ENCODE peak calls at places on chromosomes 7 and 10, in five cellular contexts. O is astrocyte of the spinal cord, J is PC-3, E is MCF 10A, Q is H9. Y is an unnamed sample.

GRCh38 chr10:132364594-132364970 is 32.4 kb upstream of the PWWP2B start:
- DNase-seq in O (no peak), J (no peak), E (no peak), Q (no peak), Y (no peak)

GRCh38 chr7:145169908-145170307 is 334.1 kb upstream of the TPK1 start:
- DNase-seq in O (no peak), J (peak; percentile 46), E (peak; percentile 49), Q (no peak), Y (no peak)

GRCh38 chr10:5518143-5518542 is 6.6 kb upstream of the CALML3 start:
- DNase-seq in O (no peak), J (peak; percentile 35), E (no peak), Q (no peak), Y (no peak)

GRCh38 chr10:110409926-110410325 is 87.8 kb upstream of the DUSP5 start:
- DNase-seq in O (no peak), J (no peak), E (no peak), Q (no peak), Y (no peak)

GRCh38 chr7:106599343-106599698 is 61.6 kb downstream of the CCDC71L start:
- DNase-seq in O (no peak), J (peak; percentile 75), E (no peak), Q (no peak), Y (no peak)

GRCh38 chr10:5488272-5489161 is 10.9 kb downstream of the CALML5 start:
- DNase-seq in O (no peak), J (peak; percentile 80), E (peak; percentile 93), Q (peak; percentile 60), Y (no peak)

GRCh38 chr7:81154565-81154964 is 235.7 kb upstream of the SEMA3C start:
- DNase-seq in O (no peak), J (no peak), E (no peak), Q (no peak), Y (no peak)

GRCh38 chr7:20307901-20308300 is 22.8 kb upstream of the ITGB8 start:
- DNase-seq in O (peak; percentile 51), J (no peak), E (no peak), Q (peak; percentile 32), Y (peak; percentile 53)

GRCh38 chr10:11165591-11166543 is 148.2 kb downstream of the CELF2 start:
- DNase-seq in O (no peak), J (no peak), E (no peak), Q (peak; percentile 70), Y (no peak)

GRCh38 chr10:77872151-77872946 is 54.2 kb downstream of the DLG5 start:
- DNase-seq in O (peak; percentile 71), J (no peak), E (peak; percentile 99), Q (no peak), Y (peak; percentile 90)

GRCh38 chr10:131198401-131198800 is 113.1 kb downstream of the TCERG1L start:
- DNase-seq in O (no peak), J (no peak), E (no peak), Q (peak; percentile 16), Y (no peak)

GRCh38 chr10:88023676-88024075 is 160.3 kb downstream of the PTEN start:
- DNase-seq in O (no peak), J (no peak), E (no peak), Q (no peak), Y (no peak)

GRCh38 chr7:34838329-34838728 is 180.3 kb downstream of the NPSR1 start:
- DNase-seq in O (peak; percentile 55), J (peak; percentile 66), E (no peak), Q (no peak), Y (peak; percentile 25)

GRCh38 chr10:80660736-80661135 is 123.0 kb downstream of the SH2D4B start:
- DNase-seq in O (no peak), J (no peak), E (no peak), Q (no peak), Y (peak; percentile 83)

GRCh38 chr10:113539789-113540188 is 13.1 kb upstream of the HABP2 start:
- DNase-seq in O (peak; percentile 24), J (peak; percentile 67), E (peak; percentile 42), Q (no peak), Y (no peak)

GRCh38 chr10:50242777-50243176 is 8.5 kb downstream of the ASAH2 start:
- DNase-seq in O (no peak), J (no peak), E (no peak), Q (no peak), Y (no peak)

GRCh38 chr7:75950111-75950681 is 35.2 kb downstream of the POR start:
- DNase-seq in O (no peak), J (peak; percentile 18), E (no peak), Q (no peak), Y (no peak)

GRCh38 chr10:12420530-12421117 is 71.3 kb downstream of the CAMK1D start:
- DNase-seq in O (no peak), J (no peak), E (no peak), Q (no peak), Y (no peak)

GRCh38 chr10:66747451-66747850 is 178.4 kb upstream of the LRRTM3 start:
- DNase-seq in O (peak; percentile 92), J (peak; percentile 100), E (peak; percentile 55), Q (no peak), Y (no peak)

GRCh38 chr7:97179454-97180104 is 62.1 kb downstream of the SDHAF3 start:
- DNase-seq in O (peak; percentile 67), J (peak; percentile 60), E (peak; percentile 77), Q (peak; percentile 36), Y (peak; percentile 84)

GRCh38 chr10:121088524-121088923 is 237.4 kb downstream of the WDR11 start:
- DNase-seq in O (peak; percentile 9), J (peak; percentile 12), E (peak; percentile 36), Q (peak; percentile 54), Y (peak; percentile 39)

GRCh38 chr10:31508882-31509281 is 189.9 kb downstream of the ZEB1 start:
- DNase-seq in O (peak; percentile 22), J (no peak), E (no peak), Q (no peak), Y (no peak)

GRCh38 chr7:141003172-141004080 is 11.3 kb downstream of the MRPS33 start:
- DNase-seq in O (no peak), J (no peak), E (no peak), Q (no peak), Y (no peak)

GRCh38 chr7:83119496-83119895 is 43.2 kb downstream of the PCLO start:
- DNase-seq in O (peak; percentile 16), J (no peak), E (no peak), Q (no peak), Y (no peak)

GRCh38 chr10:77887631-77888355 is 38.8 kb downstream of the DLG5 start:
- DNase-seq in O (no peak), J (peak; percentile 42), E (no peak), Q (no peak), Y (no peak)

GRCh38 chr7:155643804-155644177 is 670 bp upstream of the RBM33 start:
- DNase-seq in O (peak; percentile 32), J (no peak), E (peak; percentile 19), Q (no peak), Y (no peak)

GRCh38 chr7:67842571-67842970 is 845.9 kb downstream of the TYW1 start:
- DNase-seq in O (no peak), J (no peak), E (no peak), Q (no peak), Y (no peak)

GRCh38 chr10:6305762-6306321 is 103.1 kb downstream of the PFKFB3 start:
- DNase-seq in O (no peak), J (no peak), E (no peak), Q (no peak), Y (no peak)

GRCh38 chr7:54069843-54070242 is 472.3 kb upstream of the VSTM2A start:
- DNase-seq in O (no peak), J (no peak), E (no peak), Q (no peak), Y (no peak)

GRCh38 chr10:97921581-97922377 is 72.1 kb downstream of the GOLGA7B start:
- DNase-seq in O (no peak), J (no peak), E (peak; percentile 26), Q (no peak), Y (no peak)

GRCh38 chr10:101682172-101682825 is 12.7 kb downstream of the FBXW4 start:
- DNase-seq in O (peak; percentile 14), J (no peak), E (no peak), Q (no peak), Y (no peak)

GRCh38 chr7:140656548-140657515 is 15.9 kb upstream of the ADCK2 start:
- DNase-seq in O (peak; percentile 49), J (peak; percentile 74), E (peak; percentile 68), Q (no peak), Y (peak; percentile 78)

GRCh38 chr10:48232717-48233447 is 41.6 kb downstream of the FRMPD2 start:
- DNase-seq in O (no peak), J (no peak), E (no peak), Q (peak; percentile 18), Y (no peak)

GRCh38 chr7:32406386-32406785 is 83.8 kb downstream of the LSM5 start:
- DNase-seq in O (no peak), J (no peak), E (no peak), Q (no peak), Y (no peak)

GRCh38 chr10:78394050-78394449 is 360.4 kb downstream of the RPS24 start:
- DNase-seq in O (no peak), J (no peak), E (no peak), Q (no peak), Y (no peak)

GRCh38 chr10:49184642-49185111 is 3.5 kb downstream of the TMEM273 start:
- DNase-seq in O (no peak), J (no peak), E (no peak), Q (no peak), Y (no peak)

GRCh38 chr7:45582868-45583277 is 8.7 kb downstream of the ADCY1 start:
- DNase-seq in O (no peak), J (no peak), E (no peak), Q (no peak), Y (no peak)

GRCh38 chr10:114274616-114275453 is 35.8 kb downstream of the VWA2 start:
- DNase-seq in O (no peak), J (no peak), E (no peak), Q (no peak), Y (no peak)